ENCODE peak calls at places on chromosomes 6 and 20, in five cellular contexts. M is right cardiac atrium, K is mucosa of descending colon, D is cardiac muscle cell, R is adrenal gland. F is an unnamed sample.
A peak's percentile ranks its signal among the peaks of the same experiment; 100 is the strongest.

GRCh38 chr6:7763896-7764295 is 38.0 kb downstream of the BMP6 start:
- DNase-seq in M (no peak), K (no peak), D (no peak), R (no peak), F (no peak)

GRCh38 chr6:159968295-159969203 is at the start of gene IGF2R:
- DNase-seq in M (peak; percentile 93), K (peak; percentile 97), D (peak; percentile 97), R (peak; percentile 91), F (peak; percentile 90)

GRCh38 chr6:113860165-113860955 is 3.2 kb downstream of the MARCKS start:
- DNase-seq in M (peak; percentile 36), K (peak; percentile 58), D (peak; percentile 8), R (peak; percentile 14), F (peak; percentile 56)

GRCh38 chr6:12886961-12887775 is 170.6 kb downstream of the PHACTR1 start:
- DNase-seq in M (no peak), K (no peak), D (no peak), R (no peak), F (no peak)

GRCh38 chr6:85126448-85127178 is 323.3 kb upstream of the NT5E start:
- DNase-seq in M (peak; percentile 46), K (no peak), D (peak; percentile 68), R (no peak), F (peak; percentile 92)

GRCh38 chr6:115415378-115415777 is 645.3 kb downstream of the FRK start:
- DNase-seq in M (no peak), K (no peak), D (no peak), R (no peak), F (no peak)

GRCh38 chr6:31113861-31114539 is 600 bp upstream of the PSORS1C1 start:
- DNase-seq in M (no peak), K (no peak), D (peak; percentile 19), R (no peak), F (no peak)

GRCh38 chr6:151365233-151365632 is 26.1 kb downstream of the ZBTB2 start:
- DNase-seq in M (no peak), K (no peak), D (no peak), R (no peak), F (no peak)

GRCh38 chr6:51350308-51350904 is 531.7 kb downstream of the TFAP2B start:
- DNase-seq in M (no peak), K (no peak), D (peak; percentile 3), R (no peak), F (peak; percentile 2)

GRCh38 chr6:135181333-135182119 is 418 bp downstream of the MYB start:
- DNase-seq in M (no peak), K (peak; percentile 55), D (no peak), R (no peak), F (no peak)

GRCh38 chr20:37355252-37356180 is 9.6 kb downstream of the SRC start:
- DNase-seq in M (no peak), K (no peak), D (no peak), R (peak; percentile 9), F (no peak)

GRCh38 chr20:11112837-11113236 is 439.0 kb upstream of the JAG1 start:
- DNase-seq in M (no peak), K (no peak), D (no peak), R (no peak), F (peak; percentile 6)

DNA sequence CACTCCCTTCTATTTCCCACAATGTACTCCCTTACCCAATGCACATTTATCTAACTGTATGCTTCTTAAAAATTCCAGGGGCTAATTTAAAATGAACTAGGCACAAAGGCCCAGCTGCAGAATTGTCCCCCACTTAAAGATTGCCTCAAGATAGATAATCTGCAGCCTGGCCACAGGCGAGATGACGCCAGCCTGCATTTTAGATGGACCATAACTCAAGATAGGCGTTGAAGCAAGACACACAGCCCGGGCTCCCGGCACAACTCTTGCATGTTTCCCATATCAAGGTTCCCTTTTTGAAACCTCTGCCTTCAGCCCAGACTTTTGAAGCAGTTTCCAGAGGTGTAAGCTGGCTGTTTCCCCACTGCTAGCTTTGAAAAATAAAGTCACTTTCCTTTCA is 3.2 kb upstream of the REPS1 start:
- DNase-seq in M (no peak), K (no peak), D (no peak), R (no peak), F (no peak)
- H3K4me1 ChIP-seq in M (no peaks in the 10 kb centered on the region), K (peaks cover 14% of the 10 kb centered on the region), D (no peaks in the 10 kb centered on the region), R (peaks cover 8% of the 10 kb centered on the region), F (peaks cover 15% of the 10 kb centered on the region)

GRCh38 chr6:42138190-42138589 is 4.2 kb downstream of the C6orf132 start:
- DNase-seq in M (no peak), K (no peak), D (no peak), R (no peak), F (no peak)
- H3K4me1 ChIP-seq in M (no peaks in the 10 kb centered on the region), K (peaks cover 40% of the 10 kb centered on the region), D (peaks cover 23% of the 10 kb centered on the region), R (peaks cover 5% of the 10 kb centered on the region), F (peaks cover 20% of the 10 kb centered on the region)

DNA sequence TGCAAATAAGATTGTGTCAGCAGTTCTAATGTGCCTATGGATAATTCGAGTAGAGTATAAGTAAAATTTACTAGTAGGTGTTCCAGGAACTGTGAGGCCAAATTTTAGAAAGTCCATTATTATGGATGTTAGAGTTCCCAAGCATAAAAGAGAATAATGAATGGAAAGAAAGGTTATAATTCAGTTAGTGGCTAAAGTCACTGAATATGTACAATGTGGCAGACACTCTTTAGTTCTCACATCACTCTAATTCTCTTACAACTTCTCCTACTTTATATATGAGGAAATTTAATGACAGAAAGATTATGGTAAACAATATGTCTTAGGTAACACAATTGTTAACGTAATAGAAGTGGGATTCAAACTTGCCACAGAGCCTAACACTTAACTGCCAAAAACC is 75.3 kb downstream of the EYS start:
- DNase-seq in M (no peak), K (no peak), D (no peak), R (no peak), F (no peak)
- H3K4me1 ChIP-seq in M (no peaks in the 10 kb centered on the region), K (no peaks in the 10 kb centered on the region), D (no peaks in the 10 kb centered on the region), R (no peaks in the 10 kb centered on the region), F (no peaks in the 10 kb centered on the region)

DNA sequence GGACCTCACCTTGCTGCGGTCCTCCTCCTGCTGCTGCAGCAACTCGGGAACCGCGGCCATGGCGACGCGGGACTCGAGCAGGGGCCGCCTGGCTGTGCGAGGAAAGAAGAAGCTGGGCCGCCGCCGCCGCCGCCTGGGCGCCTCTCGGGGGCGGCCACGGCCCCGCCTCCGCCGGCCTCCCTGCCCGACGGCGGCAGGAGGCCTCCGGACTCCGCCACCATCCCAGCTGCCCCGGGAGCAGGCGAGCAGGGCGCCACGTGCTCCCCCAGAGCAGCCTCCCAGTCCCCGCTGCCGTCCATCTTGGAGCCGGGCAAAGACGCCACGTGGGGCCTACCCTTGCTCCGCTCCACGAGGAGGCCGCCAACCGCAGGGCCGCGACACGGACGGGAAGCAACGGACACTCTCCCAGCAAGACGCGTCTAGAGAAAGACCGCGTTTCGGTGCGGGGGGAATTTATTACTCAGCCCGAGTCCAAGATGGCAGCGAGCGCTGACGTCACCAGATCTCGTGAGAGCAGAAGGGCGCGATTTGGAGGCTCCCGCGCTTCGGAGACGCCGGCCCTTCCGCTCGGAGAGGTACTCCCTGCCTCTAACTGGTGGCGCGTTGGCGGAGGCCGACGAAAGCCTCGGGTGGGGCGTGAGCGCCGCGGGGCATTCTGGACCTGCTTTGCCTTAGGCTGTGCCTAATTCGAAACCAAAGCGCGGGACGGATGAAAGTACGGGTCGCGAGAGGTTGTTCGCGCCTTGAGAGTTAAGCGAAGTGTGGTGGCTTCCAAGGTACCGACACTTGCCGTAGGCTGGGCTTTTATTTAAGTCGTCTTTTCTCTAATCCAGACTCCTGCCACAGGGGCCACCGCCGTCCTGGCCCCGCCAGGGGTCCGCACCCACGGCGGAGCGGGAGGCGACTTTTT is at the start of the genes MGME1 and SNX5:
- DNase-seq in M (peak; percentile 100), K (peak; percentile 100), D (peak; percentile 99), R (peak; percentile 100), F (peak; percentile 100)
- H3K4me1 ChIP-seq in M (peaks cover 3% of the 10 kb centered on the region), K (peaks cover 32% of the 10 kb centered on the region), D (peaks cover 51% of the 10 kb centered on the region), R (peaks cover 57% of the 10 kb centered on the region), F (peaks cover 43% of the 10 kb centered on the region)

DNA sequence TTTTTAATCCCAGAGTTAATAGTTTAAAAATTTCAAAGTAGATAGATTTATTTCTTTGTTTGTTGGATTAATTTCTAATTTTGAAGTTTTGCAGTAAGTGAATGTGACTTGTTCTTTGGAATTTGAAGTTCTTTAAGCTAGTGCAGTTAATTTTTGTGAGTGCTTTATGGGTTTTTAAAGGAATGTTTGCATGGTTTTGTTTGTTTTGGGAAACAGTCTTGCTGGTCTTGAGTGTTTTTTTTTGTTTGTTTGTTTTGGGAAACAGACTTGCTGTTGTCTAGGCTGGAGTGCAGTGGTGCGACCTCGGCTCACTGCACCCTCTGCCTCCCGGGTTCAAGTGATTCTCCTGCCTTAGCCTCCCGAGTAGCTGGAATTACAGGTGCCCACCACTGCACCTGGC is 9.5 kb downstream of the PANK2 start:
- DNase-seq in M (no peak), K (no peak), D (no peak), R (no peak), F (no peak)
- H3K4me1 ChIP-seq in M (peaks cover 15% of the 10 kb centered on the region), K (peaks cover 23% of the 10 kb centered on the region), D (peaks cover 3% of the 10 kb centered on the region), R (peaks cover 49% of the 10 kb centered on the region), F (peaks cover 30% of the 10 kb centered on the region)

DNA sequence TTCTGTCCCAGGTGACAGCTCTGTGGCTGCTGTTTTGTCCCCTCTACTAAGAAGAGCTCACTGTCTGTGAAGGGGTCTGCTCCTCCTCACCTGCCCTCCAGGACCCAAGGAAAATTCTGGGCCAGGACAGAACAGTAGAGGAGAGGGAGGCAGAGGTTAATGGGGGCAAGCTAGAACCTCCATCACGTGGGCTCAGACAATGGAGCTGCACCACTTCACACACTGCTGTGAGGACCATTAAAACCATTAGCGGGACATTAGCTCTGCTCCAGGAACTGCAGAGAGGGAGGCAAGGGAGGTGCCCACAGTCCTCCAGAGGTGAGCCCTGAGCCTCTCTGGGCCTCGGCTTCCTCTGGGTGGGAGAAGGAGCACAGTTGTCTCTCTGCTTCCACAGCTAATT is 78.4 kb downstream of the NOL4L start:
- DNase-seq in M (no peak), K (peak; percentile 4), D (no peak), R (no peak), F (no peak)
- H3K4me1 ChIP-seq in M (peaks cover 5% of the 10 kb centered on the region), K (no peaks in the 10 kb centered on the region), D (peaks cover 42% of the 10 kb centered on the region), R (no peaks in the 10 kb centered on the region), F (peaks cover 4% of the 10 kb centered on the region)

GRCh38 chr20:33837096-33837830 is 26.1 kb downstream of the CHMP4B start:
- DNase-seq in M (no peak), K (no peak), D (no peak), R (no peak), F (no peak)
- H3K4me1 ChIP-seq in M (peaks cover 39% of the 10 kb centered on the region), K (peaks cover 87% of the 10 kb centered on the region), D (peaks cover 64% of the 10 kb centered on the region), R (peaks cover 40% of the 10 kb centered on the region), F (no peaks in the 10 kb centered on the region)